ENCODE peak calls at places on chromosome 10, in eight cellular contexts. F is heart right ventricle; T is DND-41; D is osteoblast; L is aorta; X is CD4-positive, alpha-beta memory T cell; I is psoas muscle; E is heart left ventricle. B is an unnamed sample.
A peak's percentile ranks its signal among the peaks of the same experiment; 100 is the strongest.

GRCh38 chr10:1050555-1050954 is 1.6 kb upstream of the IDI1 start:
- DNase-seq in F (no peak), T (peak; percentile 35), D (no peak), L (no peak), X (peak; percentile 78), I (no peak), E (no peak), B (no peak)

GRCh38 chr10:133326745-133327650 is 9.7 kb downstream of the CALY start:
- DNase-seq in F (no peak), T (no peak), D (peak; percentile 94), L (peak; percentile 35), X (no peak), I (no peak), E (no peak), B (no peak)

GRCh38 chr10:92641492-92641891 is 48.3 kb upstream of the HHEX start:
- DNase-seq in F (no peak), T (no peak), D (no peak), L (no peak), X (no peak), I (no peak), E (no peak), B (no peak)

GRCh38 chr10:114404171-114405010 is at the start of gene AFAP1L2:
- DNase-seq in F (peak; percentile 58), T (no peak), D (no peak), L (no peak), X (no peak), I (peak; percentile 32), E (peak; percentile 43), B (no peak)

GRCh38 chr10:14481752-14482151 is 151.0 kb upstream of the FRMD4A start:
- DNase-seq in F (peak; percentile 37), T (no peak), D (no peak), L (no peak), X (no peak), I (no peak), E (no peak), B (no peak)

GRCh38 chr10:79459243-79459642 is 13.8 kb upstream of the ZCCHC24 start:
- DNase-seq in F (no peak), T (no peak), D (no peak), L (no peak), X (no peak), I (no peak), E (no peak), B (no peak)

GRCh38 chr10:92699518-92700272 is 9.9 kb downstream of the HHEX start:
- DNase-seq in F (peak; percentile 45), T (peak; percentile 85), D (peak; percentile 86), L (peak; percentile 62), X (peak; percentile 41), I (no peak), E (peak; percentile 37), B (no peak)

GRCh38 chr10:1280436-1281401 is 224.5 kb downstream of the WDR37 start:
- DNase-seq in F (no peak), T (no peak), D (no peak), L (no peak), X (no peak), I (no peak), E (no peak), B (peak; percentile 21)

GRCh38 chr10:62619409-62619730 is 185.2 kb upstream of the ADO start:
- DNase-seq in F (no peak), T (no peak), D (no peak), L (no peak), X (no peak), I (no peak), E (no peak), B (no peak)

GRCh38 chr10:24873281-24873683 is 79.1 kb downstream of the PRTFDC1 start:
- DNase-seq in F (no peak), T (no peak), D (peak; percentile 88), L (peak; percentile 57), X (no peak), I (no peak), E (peak; percentile 25), B (no peak)

GRCh38 chr10:73287441-73287840 is 35.0 kb upstream of the MRPS16 start:
- DNase-seq in F (no peak), T (no peak), D (no peak), L (no peak), X (no peak), I (no peak), E (no peak), B (no peak)

GRCh38 chr10:74813371-74813770 is 13.0 kb upstream of the KAT6B start:
- DNase-seq in F (no peak), T (no peak), D (no peak), L (no peak), X (no peak), I (no peak), E (no peak), B (no peak)

GRCh38 chr10:61975107-61975932 is 73.8 kb downstream of the ARID5B start:
- DNase-seq in F (no peak), T (no peak), D (peak; percentile 76), L (no peak), X (no peak), I (no peak), E (no peak), B (no peak)

GRCh38 chr10:89242340-89242680 is 9.3 kb downstream of the LIPA start:
- DNase-seq in F (no peak), T (no peak), D (no peak), L (no peak), X (no peak), I (no peak), E (no peak), B (no peak)

GRCh38 chr10:78524342-78524741 is 490.7 kb downstream of the RPS24 start:
- DNase-seq in F (no peak), T (no peak), D (no peak), L (no peak), X (no peak), I (no peak), E (no peak), B (no peak)

GRCh38 chr10:35803046-35803445 is 160.9 kb upstream of the FZD8 start:
- DNase-seq in F (no peak), T (no peak), D (no peak), L (no peak), X (no peak), I (no peak), E (no peak), B (no peak)

GRCh38 chr10:10508241-10508640 is 509.4 kb upstream of the CELF2 start:
- DNase-seq in F (no peak), T (no peak), D (no peak), L (no peak), X (no peak), I (no peak), E (no peak), B (no peak)

GRCh38 chr10:117148284-117148683 is 10.2 kb upstream of the VAX1 start:
- DNase-seq in F (no peak), T (no peak), D (no peak), L (no peak), X (no peak), I (no peak), E (no peak), B (no peak)
- H3K27me3 ChIP-seq in F (peaks cover 32% of the 10 kb centered on the region), T (no peaks in the 10 kb centered on the region), D (peaks cover 1% of the 10 kb centered on the region), L (peaks cover 4% of the 10 kb centered on the region), X (peaks cover 5% of the 10 kb centered on the region), I (peaks cover 13% of the 10 kb centered on the region), E (peaks cover 2% of the 10 kb centered on the region), B (no peaks in the 10 kb centered on the region)

GRCh38 chr10:18490755-18491154 is 160.6 kb downstream of the NSUN6 start:
- DNase-seq in F (no peak), T (no peak), D (no peak), L (no peak), X (no peak), I (no peak), E (no peak), B (no peak)
- H3K4me3 ChIP-seq in F (no peak overlapping the region), T (no peak overlapping the region), D (no peak overlapping the region), L (no peak overlapping the region), X (no peak overlapping the region), I (no peak overlapping the region), E (no peak overlapping the region), B (no peak overlapping the region)

GRCh38 chr10:102410427-102411073 is 8.0 kb downstream of the PSD start:
- DNase-seq in F (no peak), T (no peak), D (peak; percentile 88), L (no peak), X (peak; percentile 67), I (no peak), E (no peak), B (no peak)

GRCh38 chr10:102409604-102410426 is 8.8 kb downstream of the PSD start:
- DNase-seq in F (no peak), T (no peak), D (peak; percentile 92), L (no peak), X (peak; percentile 38), I (no peak), E (no peak), B (no peak)

GRCh38 chr10:102408728-102409603 is 9.6 kb downstream of the PSD start:
- DNase-seq in F (no peak), T (peak; percentile 54), D (peak; percentile 94), L (no peak), X (peak; percentile 76), I (no peak), E (no peak), B (no peak)

GRCh38 chr10:102407641-102407943 is 11.0 kb downstream of the PSD start:
- DNase-seq in F (no peak), T (no peak), D (no peak), L (no peak), X (peak; percentile 33), I (no peak), E (no peak), B (no peak)

GRCh38 chr10:102408081-102408727 is 10.4 kb downstream of the PSD start:
- DNase-seq in F (no peak), T (no peak), D (peak; percentile 87), L (no peak), X (peak; percentile 64), I (no peak), E (no peak), B (no peak)
- H3K4me1 ChIP-seq in F (peaks cover 12% of the 10 kb centered on the region), T (peaks cover 10% of the 10 kb centered on the region), D (peaks cover 8% of the 10 kb centered on the region), L (no peaks in the 10 kb centered on the region), X (peaks cover 27% of the 10 kb centered on the region), I (peaks cover 4% of the 10 kb centered on the region), E (no peaks in the 10 kb centered on the region), B (no peaks in the 10 kb centered on the region)

DNA sequence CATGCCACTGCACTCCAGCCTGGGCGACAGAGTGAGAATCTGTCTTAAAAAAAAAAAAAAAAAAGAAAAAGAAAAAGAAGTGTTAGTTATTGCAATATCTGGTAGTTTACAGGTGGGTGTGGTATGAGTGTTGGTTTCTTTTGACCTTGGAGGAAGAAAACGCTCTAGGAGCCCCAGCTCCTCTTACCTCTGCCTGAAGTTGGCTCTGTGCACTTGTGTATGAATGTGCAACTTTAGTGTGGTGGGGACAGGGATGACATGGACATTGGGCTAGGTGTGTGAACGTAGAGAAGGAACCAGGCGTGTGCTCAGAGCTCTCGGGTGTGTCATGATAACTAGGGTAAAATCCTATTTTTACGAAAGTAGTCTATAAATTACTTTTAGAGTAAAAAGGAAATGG is 11.9 kb downstream of the PROSER2 start:
- DNase-seq in F (no peak), T (no peak), D (no peak), L (no peak), X (no peak), I (no peak), E (no peak), B (no peak)
- H3K27me3 ChIP-seq in F (no peaks in the 10 kb centered on the region), T (peaks cover 7% of the 10 kb centered on the region), D (no peaks in the 10 kb centered on the region), L (no peaks in the 10 kb centered on the region), X (no peaks in the 10 kb centered on the region), I (no peaks in the 10 kb centered on the region), E (no peaks in the 10 kb centered on the region), B (no peaks in the 10 kb centered on the region)

GRCh38 chr10:48364659-48365405 is 58.4 kb downstream of the MAPK8 start:
- DNase-seq in F (no peak), T (no peak), D (no peak), L (no peak), X (no peak), I (no peak), E (no peak), B (no peak)
- H3K4me3 ChIP-seq in F (no peak overlapping the region), T (no peak overlapping the region), D (no peak overlapping the region), L (no peak overlapping the region), X (no peak overlapping the region), I (no peak overlapping the region), E (no peak overlapping the region), B (no peak overlapping the region)

GRCh38 chr10:95277614-95278013 is 13.2 kb downstream of the PDLIM1 start:
- DNase-seq in F (no peak), T (no peak), D (no peak), L (no peak), X (no peak), I (no peak), E (no peak), B (no peak)
- H3K4me1 ChIP-seq in F (peaks cover 85% of the 10 kb centered on the region), T (no peaks in the 10 kb centered on the region), D (peaks cover 88% of the 10 kb centered on the region), L (peaks cover 6% of the 10 kb centered on the region), X (no peaks in the 10 kb centered on the region), I (peaks cover 82% of the 10 kb centered on the region), E (peaks cover 18% of the 10 kb centered on the region), B (peaks cover 99% of the 10 kb centered on the region)